ENCODE peak calls at places on chromosomes 6 and 20, in seven cellular contexts. One of them, this sample, is unnamed.

GRCh38 chr6:75975904-75976303 is 96.6 kb downstream of the IMPG1 start:
- DNase-seq in IMR-90: no peak
- DNase-seq in K562: no peak
- DNase-seq in H1: no peak
- DNase-seq in HepG2: no peak
- DNase-seq in HCT116: no peak
- DNase-seq in GM12878: no peak
- DNase-seq in this sample: no peak

GRCh38 chr6:143215363-143215762 is 154.7 kb downstream of the AIG1 start:
- DNase-seq in IMR-90: no peak
- DNase-seq in K562: no peak
- DNase-seq in H1: no peak
- DNase-seq in HepG2: no peak
- DNase-seq in HCT116: no peak
- DNase-seq in GM12878: no peak
- DNase-seq in this sample: no peak

GRCh38 chr6:14454467-14454763 is 336.8 kb downstream of the CD83 start:
- DNase-seq in IMR-90: no peak
- DNase-seq in K562: no peak
- DNase-seq in H1: no peak
- DNase-seq in HepG2: no peak
- DNase-seq in HCT116: no peak
- DNase-seq in GM12878: no peak
- DNase-seq in this sample: no peak

GRCh38 chr6:158009935-158010585 is 28.4 kb downstream of the SYNJ2 start:
- DNase-seq in IMR-90: no peak
- DNase-seq in K562: no peak
- DNase-seq in H1: no peak
- DNase-seq in HepG2: no peak
- DNase-seq in HCT116: no peak
- DNase-seq in GM12878: no peak
- DNase-seq in this sample: no peak

GRCh38 chr6:38141045-38141444 is 321.5 kb downstream of the ZFAND3 start:
- DNase-seq in IMR-90: no peak
- DNase-seq in K562: no peak
- DNase-seq in H1: no peak
- DNase-seq in HepG2: peak
- DNase-seq in HCT116: no peak
- DNase-seq in GM12878: no peak
- DNase-seq in this sample: no peak

GRCh38 chr6:148231572-148231971 is 111.1 kb upstream of the SASH1 start:
- DNase-seq in IMR-90: peak
- DNase-seq in K562: no peak
- DNase-seq in H1: no peak
- DNase-seq in HepG2: no peak
- DNase-seq in HCT116: no peak
- DNase-seq in GM12878: no peak
- DNase-seq in this sample: no peak

GRCh38 chr6:145733770-145734169 is 1.6 kb downstream of the EPM2A start:
- DNase-seq in IMR-90: peak
- DNase-seq in K562: no peak
- DNase-seq in H1: no peak
- DNase-seq in HepG2: no peak
- DNase-seq in HCT116: no peak
- DNase-seq in GM12878: no peak
- DNase-seq in this sample: no peak

GRCh38 chr6:11714116-11714797 is 64.3 kb downstream of the ADTRP start:
- DNase-seq in IMR-90: no peak
- DNase-seq in K562: no peak
- DNase-seq in H1: no peak
- DNase-seq in HepG2: no peak
- DNase-seq in HCT116: no peak
- DNase-seq in GM12878: peak
- DNase-seq in this sample: no peak

GRCh38 chr6:24910331-24910849 is 25.4 kb downstream of the RIPOR2 start:
- DNase-seq in IMR-90: no peak
- DNase-seq in K562: no peak
- DNase-seq in H1: peak
- DNase-seq in HepG2: no peak
- DNase-seq in HCT116: no peak
- DNase-seq in GM12878: no peak
- DNase-seq in this sample: no peak

GRCh38 chr6:1865585-1865984 is 255.9 kb downstream of the FOXC1 start:
- DNase-seq in IMR-90: no peak
- DNase-seq in K562: no peak
- DNase-seq in H1: no peak
- DNase-seq in HepG2: peak
- DNase-seq in HCT116: no peak
- DNase-seq in GM12878: no peak
- DNase-seq in this sample: no peak

GRCh38 chr6:51910846-51911245 is 176.6 kb downstream of the PKHD1 start:
- DNase-seq in IMR-90: no peak
- DNase-seq in K562: no peak
- DNase-seq in H1: no peak
- DNase-seq in HepG2: no peak
- DNase-seq in HCT116: no peak
- DNase-seq in GM12878: no peak
- DNase-seq in this sample: no peak

GRCh38 chr6:169208011-169208410 is 45.6 kb downstream of the THBS2 start:
- DNase-seq in IMR-90: no peak
- DNase-seq in K562: no peak
- DNase-seq in H1: no peak
- DNase-seq in HepG2: no peak
- DNase-seq in HCT116: no peak
- DNase-seq in GM12878: no peak
- DNase-seq in this sample: no peak

DNA sequence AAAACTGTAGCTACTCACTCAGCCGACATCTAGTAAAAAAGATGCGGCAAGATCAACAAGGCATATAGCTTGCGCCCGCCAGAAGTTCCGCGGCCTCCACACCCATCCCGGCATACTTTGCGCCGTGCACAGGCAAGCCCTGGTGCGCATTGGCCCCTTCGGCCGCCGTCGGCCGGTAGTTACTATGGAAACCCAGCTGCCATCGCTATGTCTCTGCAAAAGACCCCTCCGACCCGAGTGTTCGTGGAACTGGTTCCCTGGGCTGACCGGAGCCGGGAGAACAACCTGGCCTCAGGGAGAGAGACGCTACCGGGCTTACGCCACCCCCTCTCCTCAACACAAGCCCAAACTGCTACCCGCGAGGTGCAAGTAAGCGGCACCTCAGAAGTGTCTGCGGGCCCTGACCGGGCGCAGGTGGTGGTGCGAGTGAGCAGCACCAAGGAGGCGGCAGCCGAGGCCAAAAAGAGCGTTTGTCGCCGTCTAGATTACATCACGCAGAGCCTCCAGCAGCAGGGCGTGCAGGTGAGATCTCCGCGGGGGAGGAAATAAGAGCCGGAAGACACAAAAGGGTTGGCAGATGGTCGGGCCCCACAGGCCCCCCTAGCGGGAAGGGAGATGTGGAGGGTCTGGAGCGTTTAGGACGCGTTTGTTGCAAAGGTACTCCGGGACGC is at the start of gene IRAK1BP1:
- DNase-seq in IMR-90: peak
- DNase-seq in K562: peak
- DNase-seq in H1: peak
- DNase-seq in HepG2: peak
- DNase-seq in HCT116: peak
- DNase-seq in GM12878: peak
- DNase-seq in this sample: peak
- TF ChIP-seq POLR2A in IMR-90: no peak
- TF ChIP-seq POLR2A in K562: peak
- TF ChIP-seq POLR2A in H1: peak
- TF ChIP-seq POLR2A in HepG2: peak
- TF ChIP-seq POLR2A in HCT116: peak
- TF ChIP-seq POLR2A in GM12878: peak
- TF ChIP-seq POLR2A in this sample: peak

GRCh38 chr6:32936247-32937152 is 4.3 kb downstream of the HLA-DMB start:
- DNase-seq in IMR-90: no peak
- DNase-seq in K562: no peak
- DNase-seq in H1: no peak
- DNase-seq in HepG2: no peak
- DNase-seq in HCT116: no peak
- DNase-seq in GM12878: no peak
- DNase-seq in this sample: no peak
- H3K27ac ChIP-seq in IMR-90: no peak
- H3K27ac ChIP-seq in K562: no peak
- H3K27ac ChIP-seq in H1: no peak
- H3K27ac ChIP-seq in HepG2: no peak
- H3K27ac ChIP-seq in HCT116: no peak
- H3K27ac ChIP-seq in GM12878: no peak
- H3K27ac ChIP-seq in this sample: no peak

GRCh38 chr20:5910192-5910591 is 40.1 kb downstream of the TRMT6 start:
- DNase-seq in IMR-90: no peak
- DNase-seq in K562: no peak
- DNase-seq in H1: no peak
- DNase-seq in HepG2: no peak
- DNase-seq in HCT116: no peak
- DNase-seq in GM12878: no peak
- DNase-seq in this sample: no peak
- H2AFZ ChIP-seq in IMR-90: no peak
- H2AFZ ChIP-seq in K562: no peak
- H2AFZ ChIP-seq in H1: peak
- H2AFZ ChIP-seq in HepG2: no peak
- H2AFZ ChIP-seq in HCT116: no peak
- H2AFZ ChIP-seq in GM12878: no peak
- H2AFZ ChIP-seq in this sample: no peak

GRCh38 chr6:68593558-68593957 is 41.5 kb upstream of the ADGRB3 start:
- DNase-seq in IMR-90: no peak
- DNase-seq in K562: no peak
- DNase-seq in H1: no peak
- DNase-seq in HepG2: no peak
- DNase-seq in HCT116: no peak
- DNase-seq in GM12878: no peak
- DNase-seq in this sample: no peak
- TF ChIP-seq POLR2A in IMR-90: no peak
- TF ChIP-seq POLR2A in K562: no peak
- TF ChIP-seq POLR2A in H1: no peak
- TF ChIP-seq POLR2A in HepG2: no peak
- TF ChIP-seq POLR2A in HCT116: no peak
- TF ChIP-seq POLR2A in GM12878: no peak
- TF ChIP-seq POLR2A in this sample: no peak

This sample was measured in endothelial cell of umbilical vein.